ENCODE peak calls at places on chromosome 5, in eight cellular contexts. One of them, this sample, is unnamed. For H3K36me3 and H3K4me1, the result is how much of the 10 kb centered on the place peaks cover.

GRCh38 chr5:38367410-38367809 is 109.1 kb downstream of the EGFLAM start:
- DNase-seq in mesendoderm: peak
- DNase-seq in CD4-positive, CD25-positive, alpha-beta regulatory T cell: no peak
- DNase-seq in naive thymus-derived CD4-positive, alpha-beta T cell: no peak
- DNase-seq in adipocyte: no peak
- DNase-seq in fibroblast of lung: no peak
- DNase-seq in left ventricle myocardium inferior: no peak
- DNase-seq in small intestine: no peak
- DNase-seq in this sample: no peak

GRCh38 chr5:307794-308579 is 13.5 kb upstream of the AHRR start:
- DNase-seq in mesendoderm: no peak
- DNase-seq in small intestine: no peak
- DNase-seq in naive thymus-derived CD4-positive, alpha-beta T cell: no peak
- DNase-seq in adipocyte: no peak
- DNase-seq in fibroblast of lung: no peak
- DNase-seq in CD4-positive, CD25-positive, alpha-beta regulatory T cell: no peak
- DNase-seq in left ventricle myocardium inferior: no peak
- DNase-seq in this sample: peak

GRCh38 chr5:147384346-147385193 is 125.3 kb downstream of the DPYSL3 start:
- DNase-seq in adipocyte: no peak
- DNase-seq in left ventricle myocardium inferior: no peak
- DNase-seq in small intestine: no peak
- DNase-seq in naive thymus-derived CD4-positive, alpha-beta T cell: no peak
- DNase-seq in mesendoderm: peak
- DNase-seq in fibroblast of lung: no peak
- DNase-seq in CD4-positive, CD25-positive, alpha-beta regulatory T cell: no peak
- DNase-seq in this sample: no peak

GRCh38 chr5:123916331-123917121 is 404.5 kb downstream of the CSNK1G3 start:
- DNase-seq in naive thymus-derived CD4-positive, alpha-beta T cell: no peak
- DNase-seq in mesendoderm: no peak
- DNase-seq in left ventricle myocardium inferior: no peak
- DNase-seq in small intestine: no peak
- DNase-seq in fibroblast of lung: peak
- DNase-seq in CD4-positive, CD25-positive, alpha-beta regulatory T cell: no peak
- DNase-seq in adipocyte: peak
- DNase-seq in this sample: no peak

GRCh38 chr5:144369001-144369400 is 198.3 kb downstream of the KCTD16 start:
- DNase-seq in naive thymus-derived CD4-positive, alpha-beta T cell: no peak
- DNase-seq in fibroblast of lung: no peak
- DNase-seq in CD4-positive, CD25-positive, alpha-beta regulatory T cell: no peak
- DNase-seq in mesendoderm: no peak
- DNase-seq in adipocyte: no peak
- DNase-seq in left ventricle myocardium inferior: no peak
- DNase-seq in small intestine: peak
- DNase-seq in this sample: no peak

GRCh38 chr5:136208946-136209345 is 16.0 kb upstream of the SMIM32 start:
- DNase-seq in left ventricle myocardium inferior: no peak
- DNase-seq in small intestine: no peak
- DNase-seq in CD4-positive, CD25-positive, alpha-beta regulatory T cell: no peak
- DNase-seq in naive thymus-derived CD4-positive, alpha-beta T cell: no peak
- DNase-seq in fibroblast of lung: no peak
- DNase-seq in mesendoderm: no peak
- DNase-seq in adipocyte: no peak
- DNase-seq in this sample: no peak

GRCh38 chr5:130808691-130809090 is 356.4 kb downstream of the HINT1 start:
- DNase-seq in left ventricle myocardium inferior: no peak
- DNase-seq in CD4-positive, CD25-positive, alpha-beta regulatory T cell: no peak
- DNase-seq in mesendoderm: no peak
- DNase-seq in adipocyte: no peak
- DNase-seq in small intestine: no peak
- DNase-seq in fibroblast of lung: no peak
- DNase-seq in naive thymus-derived CD4-positive, alpha-beta T cell: no peak
- DNase-seq in this sample: no peak

GRCh38 chr5:106680330-106680729 is 990.4 kb downstream of the EFNA5 start:
- DNase-seq in fibroblast of lung: peak
- DNase-seq in naive thymus-derived CD4-positive, alpha-beta T cell: no peak
- DNase-seq in left ventricle myocardium inferior: no peak
- DNase-seq in CD4-positive, CD25-positive, alpha-beta regulatory T cell: no peak
- DNase-seq in small intestine: no peak
- DNase-seq in mesendoderm: no peak
- DNase-seq in adipocyte: peak
- DNase-seq in this sample: no peak

GRCh38 chr5:135880278-135880677 is 15.4 kb downstream of the IL9 start:
- DNase-seq in fibroblast of lung: peak
- DNase-seq in adipocyte: no peak
- DNase-seq in naive thymus-derived CD4-positive, alpha-beta T cell: no peak
- DNase-seq in mesendoderm: peak
- DNase-seq in CD4-positive, CD25-positive, alpha-beta regulatory T cell: no peak
- DNase-seq in small intestine: no peak
- DNase-seq in left ventricle myocardium inferior: no peak
- DNase-seq in this sample: no peak

GRCh38 chr5:133325834-133326233 is 274.0 kb downstream of the HSPA4 start:
- DNase-seq in adipocyte: peak
- DNase-seq in CD4-positive, CD25-positive, alpha-beta regulatory T cell: no peak
- DNase-seq in small intestine: no peak
- DNase-seq in fibroblast of lung: no peak
- DNase-seq in naive thymus-derived CD4-positive, alpha-beta T cell: no peak
- DNase-seq in left ventricle myocardium inferior: no peak
- DNase-seq in mesendoderm: no peak
- DNase-seq in this sample: no peak
- H3K36me3 ChIP-seq in adipocyte: under half
- H3K36me3 ChIP-seq in CD4-positive, CD25-positive, alpha-beta regulatory T cell: under half
- H3K36me3 ChIP-seq in small intestine: under half
- H3K36me3 ChIP-seq in fibroblast of lung: under half
- H3K36me3 ChIP-seq in naive thymus-derived CD4-positive, alpha-beta T cell: under half
- H3K36me3 ChIP-seq in left ventricle myocardium inferior: under half
- H3K36me3 ChIP-seq in mesendoderm: under half
- H3K36me3 ChIP-seq in this sample: under half

GRCh38 chr5:65867509-65868195 is 58.7 kb upstream of the ERBIN start:
- DNase-seq in fibroblast of lung: no peak
- DNase-seq in CD4-positive, CD25-positive, alpha-beta regulatory T cell: peak
- DNase-seq in left ventricle myocardium inferior: no peak
- DNase-seq in adipocyte: no peak
- DNase-seq in naive thymus-derived CD4-positive, alpha-beta T cell: peak
- DNase-seq in small intestine: no peak
- DNase-seq in mesendoderm: peak
- DNase-seq in this sample: no peak

GRCh38 chr5:65866837-65867508 is 59.4 kb upstream of the ERBIN start:
- DNase-seq in fibroblast of lung: no peak
- DNase-seq in small intestine: peak
- DNase-seq in CD4-positive, CD25-positive, alpha-beta regulatory T cell: peak
- DNase-seq in adipocyte: no peak
- DNase-seq in mesendoderm: no peak
- DNase-seq in left ventricle myocardium inferior: no peak
- DNase-seq in naive thymus-derived CD4-positive, alpha-beta T cell: peak
- DNase-seq in this sample: no peak

GRCh38 chr5:65862384-65862783 is 64.0 kb upstream of the ERBIN start:
- DNase-seq in left ventricle myocardium inferior: no peak
- DNase-seq in mesendoderm: no peak
- DNase-seq in fibroblast of lung: no peak
- DNase-seq in CD4-positive, CD25-positive, alpha-beta regulatory T cell: no peak
- DNase-seq in small intestine: no peak
- DNase-seq in adipocyte: peak
- DNase-seq in naive thymus-derived CD4-positive, alpha-beta T cell: no peak
- DNase-seq in this sample: no peak

GRCh38 chr5:65861830-65862241 is 64.5 kb upstream of the ERBIN start:
- DNase-seq in naive thymus-derived CD4-positive, alpha-beta T cell: no peak
- DNase-seq in CD4-positive, CD25-positive, alpha-beta regulatory T cell: no peak
- DNase-seq in adipocyte: peak
- DNase-seq in small intestine: no peak
- DNase-seq in left ventricle myocardium inferior: no peak
- DNase-seq in fibroblast of lung: peak
- DNase-seq in mesendoderm: peak
- DNase-seq in this sample: no peak

DNA sequence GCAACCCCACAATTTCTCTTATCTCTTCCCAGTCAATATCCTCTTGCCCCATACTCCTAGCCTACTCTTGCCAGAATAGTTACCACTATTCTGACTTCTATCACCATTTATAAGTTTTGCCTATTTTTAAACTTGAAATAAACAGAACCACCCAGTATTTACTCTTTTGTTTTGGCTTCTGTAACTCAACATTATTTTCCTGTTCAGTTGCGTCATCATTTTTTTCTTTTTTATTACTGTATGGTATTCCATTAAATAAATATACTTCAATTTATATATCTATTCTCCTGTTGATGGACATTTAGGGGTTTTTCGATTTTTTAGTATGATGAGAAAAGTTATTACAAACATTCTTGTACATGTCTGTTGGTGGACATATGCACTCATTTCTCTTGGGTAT is 62.6 kb upstream of the ERBIN start:
- DNase-seq in adipocyte: no peak
- DNase-seq in left ventricle myocardium inferior: no peak
- DNase-seq in mesendoderm: no peak
- DNase-seq in fibroblast of lung: no peak
- DNase-seq in CD4-positive, CD25-positive, alpha-beta regulatory T cell: no peak
- DNase-seq in naive thymus-derived CD4-positive, alpha-beta T cell: no peak
- DNase-seq in small intestine: no peak
- DNase-seq in this sample: no peak
- H3K4me1 ChIP-seq in adipocyte: under half
- H3K4me1 ChIP-seq in left ventricle myocardium inferior: under half
- H3K4me1 ChIP-seq in mesendoderm: under half
- H3K4me1 ChIP-seq in fibroblast of lung: under half
- H3K4me1 ChIP-seq in CD4-positive, CD25-positive, alpha-beta regulatory T cell: under half
- H3K4me1 ChIP-seq in naive thymus-derived CD4-positive, alpha-beta T cell: under half
- H3K4me1 ChIP-seq in small intestine: under half
- H3K4me1 ChIP-seq in this sample: under half

DNA sequence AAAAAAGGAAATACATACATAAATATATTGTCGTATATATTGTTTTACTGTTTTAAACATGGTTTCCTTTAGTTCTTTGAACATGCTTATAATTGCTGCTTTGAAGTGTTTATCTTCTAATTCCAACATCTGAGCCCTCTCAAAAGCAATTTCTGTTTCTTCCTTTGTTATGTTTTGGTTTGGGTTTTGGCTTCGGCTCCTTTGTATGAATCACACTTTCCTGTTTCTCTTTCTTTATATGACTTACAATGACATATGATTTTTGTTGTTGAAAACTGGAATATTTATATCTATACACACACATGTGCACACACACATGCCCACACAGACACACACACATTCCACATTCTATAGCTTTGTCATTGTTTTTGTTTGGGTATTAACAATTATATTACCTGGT is 1206.7 kb downstream of the CDH12 start:
- DNase-seq in adipocyte: peak
- DNase-seq in left ventricle myocardium inferior: no peak
- DNase-seq in small intestine: no peak
- DNase-seq in fibroblast of lung: peak
- DNase-seq in mesendoderm: no peak
- DNase-seq in CD4-positive, CD25-positive, alpha-beta regulatory T cell: no peak
- DNase-seq in naive thymus-derived CD4-positive, alpha-beta T cell: no peak
- DNase-seq in this sample: no peak
- H3K36me3 ChIP-seq in adipocyte: under half
- H3K36me3 ChIP-seq in left ventricle myocardium inferior: under half
- H3K36me3 ChIP-seq in small intestine: under half
- H3K36me3 ChIP-seq in fibroblast of lung: under half
- H3K36me3 ChIP-seq in mesendoderm: under half
- H3K36me3 ChIP-seq in CD4-positive, CD25-positive, alpha-beta regulatory T cell: under half
- H3K36me3 ChIP-seq in naive thymus-derived CD4-positive, alpha-beta T cell: under half
- H3K36me3 ChIP-seq in this sample: under half

GRCh38 chr5:148830220-148830619 is 3.8 kb downstream of the ADRB2 start:
- DNase-seq in adipocyte: no peak
- DNase-seq in small intestine: no peak
- DNase-seq in CD4-positive, CD25-positive, alpha-beta regulatory T cell: no peak
- DNase-seq in naive thymus-derived CD4-positive, alpha-beta T cell: no peak
- DNase-seq in left ventricle myocardium inferior: peak
- DNase-seq in mesendoderm: no peak
- DNase-seq in fibroblast of lung: no peak
- DNase-seq in this sample: no peak

GRCh38 chr5:148828461-148829247 is 2.2 kb downstream of the ADRB2 start:
- DNase-seq in small intestine: no peak
- DNase-seq in mesendoderm: no peak
- DNase-seq in left ventricle myocardium inferior: no peak
- DNase-seq in fibroblast of lung: no peak
- DNase-seq in adipocyte: peak
- DNase-seq in CD4-positive, CD25-positive, alpha-beta regulatory T cell: no peak
- DNase-seq in naive thymus-derived CD4-positive, alpha-beta T cell: no peak
- DNase-seq in this sample: no peak

GRCh38 chr5:148827723-148828122 is 1.3 kb downstream of the ADRB2 start:
- DNase-seq in adipocyte: no peak
- DNase-seq in fibroblast of lung: no peak
- DNase-seq in small intestine: no peak
- DNase-seq in CD4-positive, CD25-positive, alpha-beta regulatory T cell: no peak
- DNase-seq in mesendoderm: no peak
- DNase-seq in left ventricle myocardium inferior: no peak
- DNase-seq in naive thymus-derived CD4-positive, alpha-beta T cell: no peak
- DNase-seq in this sample: no peak

GRCh38 chr5:148829734-148830133 is 3.3 kb downstream of the ADRB2 start:
- DNase-seq in left ventricle myocardium inferior: peak
- DNase-seq in CD4-positive, CD25-positive, alpha-beta regulatory T cell: no peak
- DNase-seq in naive thymus-derived CD4-positive, alpha-beta T cell: no peak
- DNase-seq in adipocyte: no peak
- DNase-seq in mesendoderm: no peak
- DNase-seq in fibroblast of lung: no peak
- DNase-seq in small intestine: no peak
- DNase-seq in this sample: no peak

GRCh38 chr5:148829248-148829594 is 2.8 kb downstream of the ADRB2 start:
- DNase-seq in CD4-positive, CD25-positive, alpha-beta regulatory T cell: no peak
- DNase-seq in naive thymus-derived CD4-positive, alpha-beta T cell: no peak
- DNase-seq in mesendoderm: no peak
- DNase-seq in adipocyte: no peak
- DNase-seq in fibroblast of lung: no peak
- DNase-seq in small intestine: no peak
- DNase-seq in left ventricle myocardium inferior: no peak
- DNase-seq in this sample: no peak
- H3K4me1 ChIP-seq in CD4-positive, CD25-positive, alpha-beta regulatory T cell: under half
- H3K4me1 ChIP-seq in naive thymus-derived CD4-positive, alpha-beta T cell: under half
- H3K4me1 ChIP-seq in mesendoderm: under half
- H3K4me1 ChIP-seq in adipocyte: under half
- H3K4me1 ChIP-seq in fibroblast of lung: under half
- H3K4me1 ChIP-seq in small intestine: under half
- H3K4me1 ChIP-seq in left ventricle myocardium inferior: half or more
- H3K4me1 ChIP-seq in this sample: under half

DNA sequence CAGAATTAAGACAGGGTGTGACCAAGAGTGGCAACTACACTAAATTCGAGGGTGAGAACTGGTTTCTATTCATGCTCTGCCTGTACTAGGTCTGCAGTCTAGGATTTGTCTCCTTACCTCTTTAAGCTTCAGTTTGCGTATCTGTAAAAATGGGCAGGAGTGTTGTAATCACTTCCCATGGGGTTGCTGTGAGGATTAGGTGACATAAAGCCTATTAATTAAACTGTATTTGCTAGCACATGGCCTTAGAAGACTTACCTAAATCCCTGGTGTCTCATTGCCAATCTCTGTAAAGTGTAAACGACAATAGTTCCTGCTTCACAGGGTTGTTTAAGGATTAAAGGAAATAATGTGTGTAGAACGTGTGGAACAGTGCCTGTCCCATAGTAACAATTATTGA is 193.6 kb downstream of the DRD1 start:
- DNase-seq in naive thymus-derived CD4-positive, alpha-beta T cell: no peak
- DNase-seq in adipocyte: no peak
- DNase-seq in left ventricle myocardium inferior: no peak
- DNase-seq in mesendoderm: no peak
- DNase-seq in fibroblast of lung: no peak
- DNase-seq in small intestine: no peak
- DNase-seq in CD4-positive, CD25-positive, alpha-beta regulatory T cell: no peak
- DNase-seq in this sample: no peak
- H3K36me3 ChIP-seq in naive thymus-derived CD4-positive, alpha-beta T cell: under half
- H3K36me3 ChIP-seq in adipocyte: under half
- H3K36me3 ChIP-seq in left ventricle myocardium inferior: under half
- H3K36me3 ChIP-seq in mesendoderm: under half
- H3K36me3 ChIP-seq in fibroblast of lung: under half
- H3K36me3 ChIP-seq in small intestine: under half
- H3K36me3 ChIP-seq in CD4-positive, CD25-positive, alpha-beta regulatory T cell: under half
- H3K36me3 ChIP-seq in this sample: under half

This sample was measured in ovary.